ENCODE peak calls at places on chromosomes 7 and 10, in four cellular contexts. One of them, this sample, is unnamed.

GRCh38 chr7:138816650-138817049 is 18.7 kb upstream of the ATP6V0A4 start:
- DNase-seq in BJ: no peak
- DNase-seq in EH: no peak
- DNase-seq in brain microvascular endothelial cell: no peak
- DNase-seq in this sample: no peak

GRCh38 chr10:98415710-98416077 is 712 bp upstream of the PYROXD2 start:
- DNase-seq in BJ: no peak
- DNase-seq in EH: peak
- DNase-seq in brain microvascular endothelial cell: no peak
- DNase-seq in this sample: no peak

GRCh38 chr10:111207525-111207924 is 130.7 kb downstream of the ADRA2A start:
- DNase-seq in BJ: no peak
- DNase-seq in EH: no peak
- DNase-seq in brain microvascular endothelial cell: no peak
- DNase-seq in this sample: no peak

GRCh38 chr7:47648301-47648900 is 66.5 kb upstream of the TNS3 start:
- DNase-seq in BJ: no peak
- DNase-seq in EH: peak
- DNase-seq in brain microvascular endothelial cell: peak
- DNase-seq in this sample: no peak

GRCh38 chr10:70562036-70562710 is 40.4 kb downstream of the PRF1 start:
- DNase-seq in BJ: no peak
- DNase-seq in EH: no peak
- DNase-seq in brain microvascular endothelial cell: no peak
- DNase-seq in this sample: no peak

GRCh38 chr7:121480058-121480457 is 84.0 kb upstream of the FAM3C start:
- DNase-seq in BJ: no peak
- DNase-seq in EH: peak
- DNase-seq in brain microvascular endothelial cell: no peak
- DNase-seq in this sample: no peak

GRCh38 chr7:76008156-76008687 is 13.8 kb upstream of the TMEM120A start:
- DNase-seq in BJ: no peak
- DNase-seq in EH: no peak
- DNase-seq in brain microvascular endothelial cell: no peak
- DNase-seq in this sample: no peak

GRCh38 chr10:69961168-69961863 is 91.3 kb upstream of the MACROH2A2 start:
- DNase-seq in BJ: no peak
- DNase-seq in EH: no peak
- DNase-seq in brain microvascular endothelial cell: peak
- DNase-seq in this sample: peak

GRCh38 chr7:1555046-1555812 is 776 bp downstream of the TMEM184A start:
- DNase-seq in BJ: peak
- DNase-seq in EH: peak
- DNase-seq in brain microvascular endothelial cell: peak
- DNase-seq in this sample: no peak

GRCh38 chr7:151677581-151678226 is 158.0 kb upstream of the RHEB start:
- DNase-seq in BJ: no peak
- DNase-seq in EH: no peak
- DNase-seq in brain microvascular endothelial cell: no peak
- DNase-seq in this sample: no peak

GRCh38 chr7:112940314-112940732 is 146.3 kb downstream of the GPR85 start:
- DNase-seq in BJ: no peak
- DNase-seq in EH: no peak
- DNase-seq in brain microvascular endothelial cell: no peak
- DNase-seq in this sample: no peak

GRCh38 chr10:74871595-74872382 is 45.4 kb downstream of the KAT6B start:
- DNase-seq in BJ: no peak
- DNase-seq in EH: no peak
- DNase-seq in brain microvascular endothelial cell: no peak
- DNase-seq in this sample: no peak

GRCh38 chr10:112137381-112137987 is 46.1 kb downstream of the GPAM start:
- DNase-seq in BJ: no peak
- DNase-seq in EH: peak
- DNase-seq in brain microvascular endothelial cell: peak
- DNase-seq in this sample: peak

GRCh38 chr7:156652886-156653568 is 12.5 kb downstream of the RNF32 start:
- DNase-seq in BJ: no peak
- DNase-seq in EH: peak
- DNase-seq in brain microvascular endothelial cell: peak
- DNase-seq in this sample: no peak

GRCh38 chr7:157312941-157313340 is 23.9 kb upstream of the DNAJB6 start:
- DNase-seq in BJ: no peak
- DNase-seq in EH: no peak
- DNase-seq in brain microvascular endothelial cell: no peak
- DNase-seq in this sample: no peak

GRCh38 chr7:112129655-112130323 is 76.4 kb downstream of the DOCK4 start:
- DNase-seq in BJ: no peak
- DNase-seq in EH: no peak
- DNase-seq in brain microvascular endothelial cell: no peak
- DNase-seq in this sample: no peak

GRCh38 chr10:62116896-62117295 is 151.7 kb downstream of the RTKN2 start:
- DNase-seq in BJ: no peak
- DNase-seq in EH: no peak
- DNase-seq in brain microvascular endothelial cell: no peak
- DNase-seq in this sample: no peak

GRCh38 chr7:139667377-139667776 is 110.4 kb downstream of the HIPK2 start:
- DNase-seq in BJ: no peak
- DNase-seq in EH: no peak
- DNase-seq in brain microvascular endothelial cell: no peak
- DNase-seq in this sample: no peak

GRCh38 chr7:37048674-37049073 is 324.4 kb upstream of the AOAH start:
- DNase-seq in BJ: no peak
- DNase-seq in EH: no peak
- DNase-seq in brain microvascular endothelial cell: no peak
- DNase-seq in this sample: no peak

GRCh38 chr10:133294189-133294588 is 14.5 kb downstream of the TUBGCP2 start:
- DNase-seq in BJ: no peak
- DNase-seq in EH: no peak
- DNase-seq in brain microvascular endothelial cell: no peak
- DNase-seq in this sample: no peak

GRCh38 chr7:157944734-157945291 is 608.0 kb downstream of the DNAJB6 start:
- DNase-seq in BJ: no peak
- DNase-seq in EH: no peak
- DNase-seq in brain microvascular endothelial cell: no peak
- DNase-seq in this sample: no peak

GRCh38 chr10:56319386-56319785 is 41.7 kb downstream of the ZWINT start:
- DNase-seq in BJ: no peak
- DNase-seq in EH: peak
- DNase-seq in brain microvascular endothelial cell: no peak
- DNase-seq in this sample: no peak

GRCh38 chr10:5609952-5610616 is 56.3 kb downstream of the ASB13 start:
- DNase-seq in BJ: no peak
- DNase-seq in EH: no peak
- DNase-seq in brain microvascular endothelial cell: no peak
- DNase-seq in this sample: no peak

GRCh38 chr7:22587322-22587721 is 87.3 kb upstream of the STEAP1B start:
- DNase-seq in BJ: no peak
- DNase-seq in EH: peak
- DNase-seq in brain microvascular endothelial cell: no peak
- DNase-seq in this sample: no peak

GRCh38 chr10:132311338-132311939 is 3.7 kb upstream of the STK32C start:
- DNase-seq in BJ: no peak
- DNase-seq in EH: no peak
- DNase-seq in brain microvascular endothelial cell: no peak
- DNase-seq in this sample: no peak

GRCh38 chr10:43595739-43596298 is 10.4 kb upstream of the ZNF485 start:
- DNase-seq in BJ: no peak
- DNase-seq in EH: no peak
- DNase-seq in brain microvascular endothelial cell: no peak
- DNase-seq in this sample: peak

GRCh38 chr7:137757146-137757925 is 89.4 kb downstream of the DGKI start:
- DNase-seq in BJ: no peak
- DNase-seq in EH: peak
- DNase-seq in brain microvascular endothelial cell: peak
- DNase-seq in this sample: no peak

GRCh38 chr10:32459072-32459703 is 13.2 kb downstream of the CCDC7 start:
- DNase-seq in BJ: no peak
- DNase-seq in EH: no peak
- DNase-seq in brain microvascular endothelial cell: no peak
- DNase-seq in this sample: no peak

GRCh38 chr10:42783181-42783549 is 570 bp downstream of the BMS1 start:
- DNase-seq in BJ: peak
- DNase-seq in EH: peak
- DNase-seq in brain microvascular endothelial cell: peak
- DNase-seq in this sample: no peak

GRCh38 chr7:158731761-158732160 is 27.2 kb upstream of the NCAPG2 start:
- DNase-seq in BJ: no peak
- DNase-seq in EH: no peak
- DNase-seq in brain microvascular endothelial cell: no peak
- DNase-seq in this sample: peak

GRCh38 chr10:133530506-133530905 is 3.3 kb downstream of the CYP2E1 start:
- DNase-seq in BJ: no peak
- DNase-seq in EH: no peak
- DNase-seq in brain microvascular endothelial cell: no peak
- DNase-seq in this sample: no peak

GRCh38 chr7:42181566-42181965 is 55.4 kb downstream of the GLI3 start:
- DNase-seq in BJ: no peak
- DNase-seq in EH: peak
- DNase-seq in brain microvascular endothelial cell: no peak
- DNase-seq in this sample: no peak

GRCh38 chr7:17408904-17409290 is 110.4 kb downstream of the AHR start:
- DNase-seq in BJ: no peak
- DNase-seq in EH: peak
- DNase-seq in brain microvascular endothelial cell: no peak
- DNase-seq in this sample: no peak

GRCh38 chr7:44977304-44977858 is 1.4 kb downstream of the MYO1G start:
- DNase-seq in BJ: no peak
- DNase-seq in EH: no peak
- DNase-seq in brain microvascular endothelial cell: no peak
- DNase-seq in this sample: no peak

GRCh38 chr10:133474833-133475734 is 21.3 kb downstream of the SCART1 start:
- DNase-seq in BJ: no peak
- DNase-seq in EH: no peak
- DNase-seq in brain microvascular endothelial cell: no peak
- DNase-seq in this sample: peak